ENCODE peak calls at places on chromosomes 6 and 20, in nine cellular contexts. M, H, P, X, C, Q, T, N and R are unnamed samples.

GRCh38 chr6:158174514-158174913 is 6.4 kb downstream of the GTF2H5 start:
- DNase-seq in N (no peak), Q (no peak), H (no peak), X (peak; percentile 74), T (peak; percentile 84), C (no peak), M (no peak), P (no peak), R (no peak)

GRCh38 chr6:31663087-31663960 is 1.5 kb downstream of the GPANK1 start:
- DNase-seq in P (no peak), N (no peak), X (no peak), Q (no peak), M (no peak), T (no peak), H (no peak), C (no peak), R (no peak)

GRCh38 chr20:17608701-17609497 is 39.0 kb downstream of the DSTN start:
- DNase-seq in Q (no peak), H (no peak), M (no peak), X (no peak), C (no peak), T (no peak), P (no peak), N (no peak), R (no peak)

GRCh38 chr20:35359335-35359997 is 52.3 kb downstream of the UQCC1 start:
- DNase-seq in X (peak; percentile 11), M (peak; percentile 65), N (no peak), H (no peak), T (no peak), P (no peak), C (peak; percentile 4), Q (no peak), R (no peak)

GRCh38 chr6:118320652-118321051 is 227.4 kb upstream of the PLN start:
- DNase-seq in Q (no peak), T (no peak), C (no peak), X (peak; percentile 7), M (no peak), N (no peak), H (no peak), P (no peak), R (no peak)

GRCh38 chr20:39670987-39671386 is 708.8 kb downstream of the DHX35 start:
- DNase-seq in P (no peak), Q (no peak), H (no peak), C (no peak), X (no peak), N (no peak), M (no peak), T (peak; percentile 25), R (no peak)

GRCh38 chr6:20906938-20907337 is 372.7 kb downstream of the CDKAL1 start:
- DNase-seq in M (no peak), T (peak; percentile 46), H (no peak), C (no peak), P (no peak), N (no peak), X (no peak), Q (no peak), R (no peak)

GRCh38 chr20:1894471-1894950 is 696 bp upstream of the SIRPA start:
- DNase-seq in H (no peak), Q (no peak), X (peak; percentile 81), P (no peak), N (no peak), M (peak; percentile 82), T (peak; percentile 74), C (peak; percentile 33), R (no peak)

GRCh38 chr6:139581485-139581865 is 207.0 kb upstream of the CITED2 start:
- DNase-seq in P (no peak), M (no peak), X (no peak), T (no peak), Q (no peak), C (no peak), N (no peak), H (no peak), R (no peak)

GRCh38 chr6:53321701-53322100 is 27.0 kb downstream of the ELOVL5 start:
- DNase-seq in P (no peak), N (no peak), H (no peak), Q (no peak), M (no peak), T (no peak), X (no peak), C (no peak), R (no peak)